ENCODE peak calls at places on chromosomes 11 and 22, in seven cellular contexts. E, L, X, U, C, S and Y are unnamed samples.

GRCh38 chr11:65773784-65774411 is 6.9 kb downstream of the AP5B1 start:
- DNase-seq in E (no peak), U (no peak), S (no peak), X (no peak), C (no peak), L (no peak), Y (no peak)

GRCh38 chr22:40028098-40028425 is 33.3 kb downstream of the FAM83F start:
- DNase-seq in X (no peak), E (no peak), C (no peak), S (no peak), U (no peak), L (no peak), Y (no peak)

GRCh38 chr22:18975434-18976196 is 39.5 kb upstream of the PRODH start:
- DNase-seq in E (no peak), X (no peak), U (no peak), S (no peak), C (no peak), L (no peak), Y (no peak)

GRCh38 chr11:22792497-22792896 is 37.1 kb downstream of the SVIP start:
- DNase-seq in X (peak; percentile 45), U (peak; percentile 83), L (peak; percentile 92), S (no peak), E (no peak), C (peak; percentile 63), Y (no peak)

GRCh38 chr11:96426356-96427103 is 36.7 kb downstream of the JRKL start:
- DNase-seq in E (no peak), C (peak; percentile 22), L (peak; percentile 62), U (peak; percentile 19), S (no peak), X (peak; percentile 72), Y (no peak)

GRCh38 chr11:75453916-75454655 is 21.1 kb upstream of the KLHL35 start:
- DNase-seq in C (no peak), S (no peak), U (no peak), X (peak; percentile 90), E (no peak), L (no peak), Y (peak; percentile 62)

GRCh38 chr11:72314600-72315386 is 70.8 kb upstream of the PHOX2A start:
- DNase-seq in C (no peak), L (no peak), X (no peak), U (no peak), S (no peak), E (no peak), Y (no peak)

GRCh38 chr11:26846222-26846621 is 124.4 kb upstream of the SLC5A12 start:
- DNase-seq in U (no peak), X (no peak), E (no peak), C (no peak), S (no peak), L (no peak), Y (no peak)

GRCh38 chr11:122706689-122707088 is 51.2 kb downstream of the UBASH3B start:
- DNase-seq in S (no peak), U (no peak), X (peak; percentile 75), L (no peak), C (peak; percentile 72), E (no peak), Y (no peak)

GRCh38 chr11:2586091-2586792 is 113.6 kb downstream of the KCNQ1OT1 start:
- DNase-seq in E (peak; percentile 55), C (no peak), X (no peak), L (no peak), S (no peak), U (no peak), Y (no peak)

GRCh38 chr22:27719033-27719341 is 82.6 kb downstream of the MN1 start:
- DNase-seq in L (no peak), C (no peak), E (no peak), U (no peak), S (no peak), X (no peak), Y (no peak)

GRCh38 chr11:75347781-75348613 is 3.5 kb downstream of the ARRB1 start:
- DNase-seq in C (no peak), U (no peak), L (peak; percentile 94), E (peak; percentile 46), X (peak; percentile 98), S (no peak), Y (no peak)

GRCh38 chr11:76054330-76054729 is 152.0 kb downstream of the WNT11 start:
- DNase-seq in C (no peak), E (no peak), U (no peak), L (no peak), X (no peak), S (no peak), Y (no peak)

GRCh38 chr11:127017482-127017881 is 16.9 kb upstream of the KIRREL3 start:
- DNase-seq in U (no peak), X (peak; percentile 17), C (peak; percentile 46), E (no peak), L (no peak), S (no peak), Y (no peak)

GRCh38 chr11:27088353-27088752 is 47.7 kb downstream of the BBOX1 start:
- DNase-seq in S (no peak), L (no peak), C (peak; percentile 74), E (no peak), U (no peak), X (no peak), Y (no peak)

GRCh38 chr11:90426442-90426841 is 203.6 kb upstream of the CHORDC1 start:
- DNase-seq in L (no peak), U (no peak), X (no peak), S (no peak), C (no peak), E (no peak), Y (no peak)

GRCh38 chr11:82521427-82521826 is 212.2 kb downstream of the FAM181B start:
- DNase-seq in L (no peak), U (no peak), S (no peak), X (no peak), E (no peak), C (no peak), Y (peak; percentile 22)

GRCh38 chr11:82527185-82527584 is 206.5 kb downstream of the FAM181B start:
- DNase-seq in E (no peak), L (no peak), S (no peak), X (no peak), U (no peak), C (no peak), Y (no peak)

DNA sequence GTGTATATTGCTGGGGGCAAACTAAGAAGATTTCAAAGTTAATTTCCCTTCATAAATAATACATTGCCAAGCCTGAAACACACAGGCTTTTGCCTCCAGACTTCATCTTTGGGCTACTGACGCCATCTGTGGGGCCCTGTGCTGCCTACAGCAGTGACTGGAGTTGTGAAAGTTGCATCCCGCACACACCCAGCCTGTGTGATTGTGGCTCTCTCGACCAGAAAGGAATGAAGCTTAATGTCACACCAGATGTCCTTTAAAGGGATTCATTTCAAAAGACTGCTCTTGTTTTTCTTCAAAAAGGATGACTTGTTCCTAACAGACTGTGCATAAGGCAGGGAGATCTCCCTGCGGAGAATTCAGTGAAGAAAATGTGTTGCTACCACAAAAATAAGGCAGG is 210.5 kb downstream of the FAM181B start:
- DNase-seq in E (peak; percentile 18), C (no peak), S (no peak), U (no peak), X (no peak), L (no peak), Y (peak; percentile 13)
- TF ChIP-seq CTCF in E (peak; percentile 29), C (no peak), S (no peak), U (no peak), X (no peak), L (no peak), Y (no peak)

GRCh38 chr11:110295487-110296225 is 758 bp downstream of the RDX start:
- DNase-seq in S (peak; percentile 22), U (no peak), C (peak; percentile 37), E (peak; percentile 45), X (peak; percentile 39), L (peak; percentile 64), Y (peak; percentile 38)

GRCh38 chr11:110297726-110298297 is 1.4 kb upstream of the RDX start:
- DNase-seq in L (no peak), U (no peak), S (no peak), E (no peak), C (peak; percentile 42), X (no peak), Y (no peak)

GRCh38 chr11:110296226-110297081 is at the start of gene RDX:
- DNase-seq in S (peak; percentile 21), X (peak; percentile 71), U (peak; percentile 67), L (peak; percentile 78), E (peak; percentile 65), C (peak; percentile 76), Y (peak; percentile 47)

GRCh38 chr11:110298298-110298765 is 1.9 kb upstream of the RDX start:
- DNase-seq in S (no peak), L (no peak), X (no peak), E (no peak), C (peak; percentile 59), U (no peak), Y (no peak)

GRCh38 chr11:110297082-110297725 is 790 bp upstream of the RDX start:
- DNase-seq in X (peak; percentile 12), S (no peak), C (peak; percentile 55), E (no peak), U (no peak), L (no peak), Y (no peak)
- H3K27ac ChIP-seq in X (peak overlapping the region; percentile 39), S (no peak overlapping the region), C (peak overlapping the region; percentile 98), E (peak overlapping the region; percentile 97), U (peak overlapping the region; percentile 99), L (peak overlapping the region; percentile 96), Y (peak overlapping the region; percentile 99)

DNA sequence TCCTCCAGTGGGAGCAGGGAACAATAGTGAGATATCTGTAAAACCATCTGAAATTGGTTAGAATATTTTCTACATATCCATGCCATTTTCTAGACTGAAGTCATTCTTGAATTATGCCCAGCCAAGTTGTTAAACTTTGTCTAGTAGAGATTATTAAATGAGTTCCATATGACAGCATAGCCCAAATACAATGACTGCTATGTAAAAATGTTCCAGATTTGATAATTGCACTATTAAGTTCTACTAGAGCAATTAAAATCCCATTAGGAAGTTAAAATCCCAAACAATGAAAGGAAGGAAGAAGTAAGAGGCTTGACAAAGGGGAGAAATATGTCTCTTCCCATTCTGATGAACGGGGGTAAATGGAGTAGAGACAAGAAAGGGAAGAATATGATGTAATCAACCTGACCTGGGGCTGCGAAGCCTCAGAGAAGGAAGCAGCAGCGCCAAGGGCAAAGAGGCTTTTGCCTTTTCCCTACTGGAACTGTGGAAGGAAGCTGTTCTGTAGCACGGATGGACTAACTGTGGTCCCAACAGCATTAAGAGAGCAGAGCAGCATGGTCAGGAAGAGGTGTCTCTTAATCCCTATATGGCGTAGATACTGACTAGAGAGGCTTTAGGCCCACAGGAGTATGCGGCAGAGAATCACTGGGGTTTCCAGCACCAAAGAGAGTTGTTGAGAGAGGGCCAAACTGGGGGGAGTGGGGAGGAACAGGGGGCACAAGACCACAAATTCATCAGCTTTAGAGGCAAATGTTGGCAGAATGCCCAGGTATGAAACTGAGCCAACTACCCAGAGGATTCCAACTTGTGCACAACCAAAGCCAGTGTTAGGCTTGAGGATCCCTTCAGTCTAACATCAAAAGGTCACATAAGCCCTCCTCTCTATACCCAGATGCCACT is 26.7 kb downstream of the RRP8 start:
- DNase-seq in X (peak; percentile 86), C (no peak), L (peak; percentile 84), E (peak; percentile 46), S (no peak), U (no peak), Y (no peak)
- TF ChIP-seq CTCF in X (no peak), C (no peak), L (no peak), E (no peak), S (no peak), U (no peak), Y (no peak)

DNA sequence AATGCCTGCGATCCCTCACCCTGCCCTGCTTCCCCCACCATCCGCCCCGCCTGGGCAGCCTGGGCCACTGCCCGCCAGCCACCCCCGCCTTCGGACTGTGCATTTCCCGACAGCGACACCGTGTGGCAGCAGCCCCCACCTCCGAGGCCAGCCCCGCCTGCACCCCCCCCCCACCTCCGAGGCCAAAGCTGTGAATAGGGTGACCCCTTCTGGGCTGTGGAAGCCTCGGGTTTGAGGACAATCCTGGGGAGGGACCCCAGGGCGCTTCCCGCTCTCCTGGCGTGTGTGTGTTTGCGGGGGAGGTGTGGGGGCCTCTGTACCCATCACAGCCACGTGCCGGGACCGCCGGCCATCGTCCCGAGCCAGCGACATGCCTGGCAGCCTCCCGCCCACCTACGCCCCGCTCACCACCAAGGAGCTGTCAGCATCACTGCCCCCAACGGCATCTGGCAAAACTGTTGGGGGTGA is 33.8 kb upstream of the PPARA start:
- DNase-seq in U (peak; percentile 66), L (peak; percentile 85), S (peak; percentile 76), E (peak; percentile 96), C (peak; percentile 42), X (peak; percentile 82), Y (peak; percentile 87)
- H3K27ac ChIP-seq in U (peak overlapping the region; percentile 45), L (no peak overlapping the region), S (no peak overlapping the region), E (peak overlapping the region; percentile 86), C (no peak overlapping the region), X (peak overlapping the region; percentile 25), Y (peak overlapping the region; percentile 84)